ENCODE peak calls at places on chromosomes 11 and 22, in seven cellular contexts. Y is tibial nerve, X is sigmoid colon, L is vagina, Q is body of pancreas, D is lower leg skin, Z is tibial artery. U is an unnamed sample.

GRCh38 chr22:30600925-30601324 is 6.0 kb upstream of the TCN2 start:
- DNase-seq in Y (no peak), Z (no peak), Q (no peak), L (no peak), X (no peak), D (no peak), U (no peak)

GRCh38 chr22:50303848-50304527 is 3.5 kb downstream of the PLXNB2 start:
- DNase-seq in X (peak), Q (peak), Z (peak), D (peak), L (no peak), Y (no peak), U (no peak)

GRCh38 chr11:71458146-71459070 is 5.4 kb downstream of the NADSYN1 start:
- DNase-seq in L (no peak), Y (no peak), Z (no peak), Q (no peak), D (no peak), X (no peak), U (no peak)

GRCh38 chr11:1394936-1395772 is 5.4 kb downstream of the BRSK2 start:
- DNase-seq in L (no peak), D (no peak), Q (no peak), X (no peak), Z (no peak), Y (no peak), U (no peak)

GRCh38 chr11:126083829-126084607 is 21.4 kb upstream of the CDON start:
- DNase-seq in X (no peak), L (no peak), Z (no peak), Q (peak), Y (no peak), D (no peak), U (no peak)

GRCh38 chr11:98365185-98365584 is 655.6 kb upstream of the CNTN5 start:
- DNase-seq in X (no peak), L (no peak), D (no peak), Z (no peak), Q (no peak), Y (no peak), U (no peak)

GRCh38 chr22:21951931-21952465 is 650 bp downstream of the PPM1F start:
- DNase-seq in L (no peak), X (peak), Q (peak), D (no peak), Y (no peak), Z (no peak), U (peak)

GRCh38 chr11:37088573-37088910 is 490.5 kb upstream of the RAG2 start:
- DNase-seq in L (no peak), Q (no peak), D (no peak), Z (no peak), Y (no peak), X (no peak), U (no peak)

GRCh38 chr11:94477644-94478043 is 16.0 kb downstream of the MRE11 start:
- DNase-seq in Y (no peak), L (no peak), D (no peak), Q (no peak), X (no peak), Z (no peak), U (no peak)

GRCh38 chr22:20600137-20600673 is 92.8 kb downstream of the MED15 start:
- DNase-seq in Z (no peak), D (no peak), Y (no peak), X (no peak), Q (no peak), L (no peak), U (no peak)

GRCh38 chr11:48193876-48194275 is 22.7 kb upstream of the OR4B1 start:
- DNase-seq in X (no peak), Y (no peak), Q (no peak), Z (no peak), L (no peak), D (no peak), U (peak)

GRCh38 chr22:19132693-19133400 is 1.7 kb downstream of the TSSK2 start:
- DNase-seq in Y (no peak), Z (no peak), Q (no peak), X (no peak), D (no peak), L (no peak), U (no peak)

GRCh38 chr22:33013531-33014162 is 44.5 kb downstream of the SYN3 start:
- DNase-seq in X (no peak), Q (no peak), L (no peak), Y (no peak), D (no peak), Z (no peak), U (no peak)

GRCh38 chr11:2802389-2803185 is 83.0 kb downstream of the CDKN1C start:
- DNase-seq in L (peak), D (no peak), Y (no peak), Z (peak), X (peak), Q (peak), U (no peak)

GRCh38 chr11:17531818-17532131 is 12.4 kb downstream of the USH1C start:
- DNase-seq in Q (no peak), Y (no peak), X (no peak), L (no peak), D (no peak), Z (no peak), U (no peak)

GRCh38 chr11:3213659-3214419 is 4.8 kb downstream of the MRGPRG start:
- DNase-seq in L (no peak), Z (peak), D (no peak), Y (no peak), X (no peak), Q (no peak), U (no peak)

GRCh38 chr11:17513853-17514252 is 30.4 kb downstream of the USH1C start:
- DNase-seq in L (no peak), D (no peak), Z (no peak), X (no peak), Y (no peak), Q (no peak), U (no peak)

GRCh38 chr11:19183641-19184040 is 18.1 kb downstream of the CSRP3 start:
- DNase-seq in Q (no peak), L (no peak), Y (no peak), X (no peak), D (no peak), Z (no peak), U (no peak)

GRCh38 chr11:40421187-40421586 is 1038.3 kb downstream of the LRRC4C start:
- DNase-seq in D (no peak), L (no peak), Y (no peak), X (no peak), Q (no peak), Z (no peak), U (no peak)

GRCh38 chr11:133072366-133072765 is 459.9 kb downstream of the OPCML start:
- DNase-seq in Y (no peak), Z (no peak), D (no peak), L (no peak), Q (no peak), X (no peak), U (peak)

GRCh38 chr22:17247832-17248231 is 28.6 kb upstream of the ADA2 start:
- DNase-seq in X (no peak), Y (no peak), Q (no peak), Z (no peak), D (no peak), L (no peak), U (no peak)

GRCh38 chr11:117861151-117862018 is 15.1 kb downstream of the FXYD6 start:
- DNase-seq in Q (no peak), Y (no peak), D (no peak), Z (no peak), X (peak), L (peak), U (peak)

GRCh38 chr11:34629711-34630110 is 8.8 kb downstream of the EHF start:
- DNase-seq in Q (no peak), X (no peak), L (no peak), D (no peak), Z (no peak), Y (no peak), U (no peak)
- H3K4me3 ChIP-seq in Q (no peak), X (no peak), L (no peak), D (no peak), Z (no peak), Y (no peak), U (no peak)

GRCh38 chr11:8309862-8310261 is 46.2 kb upstream of the LMO1 start:
- DNase-seq in Y (no peak), D (no peak), X (peak), Z (no peak), L (no peak), Q (peak), U (no peak)
- TF ChIP-seq CTCF in Y (no peak), D (no peak), X (no peak), Z (no peak), L (no peak), Q (peak), U (no peak)

GRCh38 chr11:68043349-68044144 is 4.7 kb downstream of the TCIRG1 start:
- DNase-seq in L (no peak), Y (no peak), D (no peak), Q (peak), X (peak), Z (no peak), U (peak)
- H3K4me3 ChIP-seq in L (peak), Y (no peak), D (no peak), Q (no peak), X (no peak), Z (no peak), U (no peak)

GRCh38 chr22:47213571-47214230 is 451.3 kb downstream of the TBC1D22A start:
- DNase-seq in D (no peak), Y (no peak), L (peak), Q (peak), Z (peak), X (peak), U (no peak)
- TF ChIP-seq CTCF in D (no peak), Y (peak), L (peak), Q (peak), Z (no peak), X (peak), U (peak)

GRCh38 chr22:36362077-36362476 is 25.7 kb downstream of the MYH9 start:
- DNase-seq in Z (no peak), X (no peak), Q (no peak), L (no peak), D (no peak), Y (no peak), U (no peak)
- H3K4me3 ChIP-seq in Z (no peak), X (no peak), Q (no peak), L (no peak), D (no peak), Y (no peak), U (no peak)

GRCh38 chr11:31160504-31161422 is 208.8 kb downstream of the DCDC1 start:
- DNase-seq in Z (no peak), Y (no peak), X (no peak), D (no peak), L (no peak), Q (no peak), U (no peak)
- TF ChIP-seq CTCF in Z (no peak), Y (no peak), X (no peak), D (no peak), L (no peak), Q (no peak), U (no peak)

DNA sequence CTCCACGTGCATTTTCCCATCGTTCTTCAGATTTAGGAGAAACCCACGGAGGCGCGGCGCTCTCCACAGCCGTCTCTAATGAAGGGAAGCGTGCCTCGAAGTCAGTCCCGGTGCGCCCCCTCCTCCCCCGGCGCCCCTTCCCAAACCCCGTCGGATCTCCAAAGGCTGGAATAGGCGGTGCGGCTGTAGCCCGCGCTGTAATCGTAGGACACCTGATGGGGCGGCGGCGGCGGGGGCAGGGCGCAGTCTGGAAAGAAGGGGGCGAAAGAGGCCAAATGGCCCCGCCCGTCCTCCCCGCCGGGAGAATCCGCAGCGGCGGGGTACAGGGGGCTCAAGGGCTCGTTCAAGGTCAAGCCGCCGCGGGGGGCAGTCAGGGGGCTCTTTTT is 1.3 kb downstream of the FAM181B start:
- DNase-seq in Z (no peak), X (no peak), D (no peak), L (no peak), Q (no peak), Y (no peak), U (no peak)
- H3K4me3 ChIP-seq in Z (peak), X (peak), D (no peak), L (peak), Q (peak), Y (peak), U (no peak)

DNA sequence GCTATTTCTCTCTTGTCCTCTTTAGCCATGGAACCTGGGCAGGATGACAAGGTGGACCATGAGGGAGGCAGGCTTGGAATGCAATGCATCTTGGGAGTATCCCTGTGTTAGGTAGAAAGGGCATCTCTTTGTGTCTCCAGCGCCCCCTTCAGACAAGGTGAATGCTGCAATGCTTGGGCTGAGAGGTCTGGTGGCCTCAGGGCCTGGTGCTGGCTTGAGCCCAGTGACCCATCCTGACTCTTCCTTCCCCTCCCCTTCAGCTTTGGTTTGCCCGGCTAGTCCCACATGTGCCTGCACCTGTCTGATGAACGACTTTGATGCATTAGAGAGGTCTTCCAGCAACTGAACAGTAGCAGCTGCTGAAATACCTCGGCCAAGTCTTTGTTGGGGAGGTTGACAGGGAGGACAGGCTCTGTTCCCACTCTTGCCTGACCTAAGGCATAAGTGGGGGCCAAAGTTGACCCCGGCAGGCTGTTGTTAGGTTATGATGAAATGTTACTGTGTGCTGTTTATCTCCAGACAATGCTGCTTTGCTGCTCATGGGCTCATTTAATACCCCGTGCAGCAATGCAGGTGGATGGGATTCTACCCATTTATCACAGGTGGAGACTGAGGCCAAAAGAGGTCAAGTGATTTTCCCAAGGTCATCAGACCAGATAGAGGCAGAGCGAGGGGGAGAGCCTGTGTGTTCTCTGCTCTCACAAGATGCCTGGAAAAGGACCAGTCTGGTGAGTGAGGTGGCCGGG is 22.5 kb downstream of the MYO18B start:
- DNase-seq in Q (no peak), X (no peak), Y (no peak), D (no peak), L (no peak), Z (no peak), U (no peak)
- TF ChIP-seq CTCF in Q (no peak), X (no peak), Y (no peak), D (no peak), L (no peak), Z (no peak), U (peak)